ENCODE peak calls at places on chromosomes 16 and 17, in nine cellular contexts. One of them, this sample, is unnamed.

GRCh38 chr17:36142806-36143205 is 33.6 kb downstream of the TBC1D3B start:
- DNase-seq in fibroblast of the conjunctiva: no peak
- DNase-seq in NCI-H345: no peak
- DNase-seq in GM12891: no peak
- DNase-seq in HS-5: no peak
- DNase-seq in ovary: no peak
- DNase-seq in NCI-H1092 treated with DMSO at 0.1 percent for 48 hours: no peak
- DNase-seq in RWPE1: no peak
- DNase-seq in mucosa of descending colon: no peak
- DNase-seq in this sample: no peak

GRCh38 chr17:80629298-80630028 is 84.8 kb downstream of the RPTOR start:
- DNase-seq in fibroblast of the conjunctiva: no peak
- DNase-seq in HS-5: no peak
- DNase-seq in NCI-H1092 treated with DMSO at 0.1 percent for 48 hours: no peak
- DNase-seq in ovary: no peak
- DNase-seq in GM12891: no peak
- DNase-seq in RWPE1: no peak
- DNase-seq in mucosa of descending colon: no peak
- DNase-seq in NCI-H345: no peak
- DNase-seq in this sample: no peak

GRCh38 chr17:30920683-30921543 is 832 bp upstream of the ADAP2 start:
- DNase-seq in fibroblast of the conjunctiva: no peak
- DNase-seq in mucosa of descending colon: no peak
- DNase-seq in NCI-H345: no peak
- DNase-seq in NCI-H1092 treated with DMSO at 0.1 percent for 48 hours: no peak
- DNase-seq in ovary: no peak
- DNase-seq in HS-5: no peak
- DNase-seq in RWPE1: no peak
- DNase-seq in GM12891: no peak
- DNase-seq in this sample: no peak

GRCh38 chr17:20226814-20227482 is 217.8 kb downstream of the SPECC1 start:
- DNase-seq in NCI-H1092 treated with DMSO at 0.1 percent for 48 hours: peak
- DNase-seq in ovary: peak
- DNase-seq in GM12891: peak
- DNase-seq in HS-5: no peak
- DNase-seq in RWPE1: peak
- DNase-seq in NCI-H345: peak
- DNase-seq in mucosa of descending colon: peak
- DNase-seq in fibroblast of the conjunctiva: peak
- DNase-seq in this sample: peak

GRCh38 chr17:58333396-58334207 is 5.0 kb upstream of the TSPOAP1 start:
- DNase-seq in GM12891: no peak
- DNase-seq in mucosa of descending colon: peak
- DNase-seq in ovary: no peak
- DNase-seq in RWPE1: no peak
- DNase-seq in HS-5: no peak
- DNase-seq in fibroblast of the conjunctiva: no peak
- DNase-seq in NCI-H1092 treated with DMSO at 0.1 percent for 48 hours: no peak
- DNase-seq in NCI-H345: no peak
- DNase-seq in this sample: peak

GRCh38 chr16:78742501-78743283 is 643.2 kb downstream of the WWOX start:
- DNase-seq in NCI-H1092 treated with DMSO at 0.1 percent for 48 hours: no peak
- DNase-seq in fibroblast of the conjunctiva: no peak
- DNase-seq in GM12891: no peak
- DNase-seq in RWPE1: no peak
- DNase-seq in ovary: peak
- DNase-seq in HS-5: no peak
- DNase-seq in NCI-H345: no peak
- DNase-seq in mucosa of descending colon: peak
- DNase-seq in this sample: peak

GRCh38 chr16:64381979-64382378 is 739.9 kb downstream of the CDH11 start:
- DNase-seq in HS-5: no peak
- DNase-seq in NCI-H1092 treated with DMSO at 0.1 percent for 48 hours: no peak
- DNase-seq in NCI-H345: no peak
- DNase-seq in fibroblast of the conjunctiva: no peak
- DNase-seq in ovary: no peak
- DNase-seq in GM12891: no peak
- DNase-seq in mucosa of descending colon: no peak
- DNase-seq in RWPE1: no peak
- DNase-seq in this sample: no peak

GRCh38 chr17:7739746-7740145 is 22.2 kb downstream of the DNAH2 start:
- DNase-seq in fibroblast of the conjunctiva: no peak
- DNase-seq in ovary: no peak
- DNase-seq in RWPE1: no peak
- DNase-seq in GM12891: no peak
- DNase-seq in mucosa of descending colon: no peak
- DNase-seq in NCI-H345: no peak
- DNase-seq in HS-5: no peak
- DNase-seq in NCI-H1092 treated with DMSO at 0.1 percent for 48 hours: no peak
- DNase-seq in this sample: no peak

GRCh38 chr17:78500806-78501205 is 76.4 kb downstream of the DNAH17 start:
- DNase-seq in NCI-H1092 treated with DMSO at 0.1 percent for 48 hours: no peak
- DNase-seq in RWPE1: no peak
- DNase-seq in NCI-H345: no peak
- DNase-seq in fibroblast of the conjunctiva: no peak
- DNase-seq in mucosa of descending colon: no peak
- DNase-seq in ovary: no peak
- DNase-seq in HS-5: no peak
- DNase-seq in GM12891: no peak
- DNase-seq in this sample: no peak

GRCh38 chr17:2724783-2725164 is 13.2 kb upstream of the CLUH start:
- DNase-seq in RWPE1: no peak
- DNase-seq in HS-5: no peak
- DNase-seq in ovary: peak
- DNase-seq in NCI-H1092 treated with DMSO at 0.1 percent for 48 hours: no peak
- DNase-seq in GM12891: peak
- DNase-seq in mucosa of descending colon: peak
- DNase-seq in fibroblast of the conjunctiva: no peak
- DNase-seq in NCI-H345: no peak
- DNase-seq in this sample: no peak

GRCh38 chr17:82941021-82942001 is 101.5 kb upstream of the ZNF750 start:
- DNase-seq in HS-5: no peak
- DNase-seq in NCI-H345: no peak
- DNase-seq in mucosa of descending colon: peak
- DNase-seq in GM12891: no peak
- DNase-seq in ovary: peak
- DNase-seq in RWPE1: no peak
- DNase-seq in NCI-H1092 treated with DMSO at 0.1 percent for 48 hours: no peak
- DNase-seq in fibroblast of the conjunctiva: no peak
- DNase-seq in this sample: no peak

GRCh38 chr17:47993964-47994363 is 23.1 kb downstream of the CDK5RAP3 start:
- DNase-seq in ovary: no peak
- DNase-seq in GM12891: no peak
- DNase-seq in NCI-H345: no peak
- DNase-seq in NCI-H1092 treated with DMSO at 0.1 percent for 48 hours: no peak
- DNase-seq in mucosa of descending colon: no peak
- DNase-seq in RWPE1: no peak
- DNase-seq in HS-5: no peak
- DNase-seq in fibroblast of the conjunctiva: no peak
- DNase-seq in this sample: no peak

GRCh38 chr17:12178644-12179330 is 158.1 kb downstream of the MAP2K4 start:
- DNase-seq in ovary: no peak
- DNase-seq in GM12891: no peak
- DNase-seq in RWPE1: no peak
- DNase-seq in mucosa of descending colon: no peak
- DNase-seq in fibroblast of the conjunctiva: no peak
- DNase-seq in NCI-H1092 treated with DMSO at 0.1 percent for 48 hours: no peak
- DNase-seq in HS-5: no peak
- DNase-seq in NCI-H345: no peak
- DNase-seq in this sample: no peak

GRCh38 chr17:14038206-14038605 is 31.1 kb upstream of the COX10 start:
- DNase-seq in GM12891: no peak
- DNase-seq in ovary: no peak
- DNase-seq in NCI-H345: no peak
- DNase-seq in fibroblast of the conjunctiva: no peak
- DNase-seq in HS-5: no peak
- DNase-seq in mucosa of descending colon: no peak
- DNase-seq in NCI-H1092 treated with DMSO at 0.1 percent for 48 hours: no peak
- DNase-seq in RWPE1: no peak
- DNase-seq in this sample: no peak

GRCh38 chr17:21285164-21286065 is 904 bp downstream of the MAP2K3 start:
- DNase-seq in NCI-H1092 treated with DMSO at 0.1 percent for 48 hours: no peak
- DNase-seq in mucosa of descending colon: peak
- DNase-seq in RWPE1: no peak
- DNase-seq in NCI-H345: no peak
- DNase-seq in GM12891: no peak
- DNase-seq in ovary: peak
- DNase-seq in HS-5: no peak
- DNase-seq in fibroblast of the conjunctiva: no peak
- DNase-seq in this sample: no peak

GRCh38 chr17:71793550-71793949 is 327.3 kb upstream of the SOX9 start:
- DNase-seq in NCI-H1092 treated with DMSO at 0.1 percent for 48 hours: no peak
- DNase-seq in NCI-H345: no peak
- DNase-seq in fibroblast of the conjunctiva: no peak
- DNase-seq in mucosa of descending colon: no peak
- DNase-seq in ovary: no peak
- DNase-seq in HS-5: no peak
- DNase-seq in GM12891: no peak
- DNase-seq in RWPE1: no peak
- DNase-seq in this sample: no peak

GRCh38 chr17:37024181-37024637 is 75.5 kb downstream of the AATF start:
- DNase-seq in HS-5: no peak
- DNase-seq in RWPE1: no peak
- DNase-seq in NCI-H345: no peak
- DNase-seq in GM12891: no peak
- DNase-seq in NCI-H1092 treated with DMSO at 0.1 percent for 48 hours: no peak
- DNase-seq in mucosa of descending colon: no peak
- DNase-seq in fibroblast of the conjunctiva: no peak
- DNase-seq in ovary: no peak
- DNase-seq in this sample: no peak

GRCh38 chr17:79543566-79543965 is 67.3 kb downstream of the RBFOX3 start:
- DNase-seq in fibroblast of the conjunctiva: no peak
- DNase-seq in RWPE1: no peak
- DNase-seq in mucosa of descending colon: no peak
- DNase-seq in ovary: no peak
- DNase-seq in HS-5: no peak
- DNase-seq in GM12891: no peak
- DNase-seq in NCI-H1092 treated with DMSO at 0.1 percent for 48 hours: no peak
- DNase-seq in NCI-H345: no peak
- DNase-seq in this sample: no peak

GRCh38 chr17:79832211-79833109 is 6.8 kb downstream of the CBX4 start:
- DNase-seq in RWPE1: no peak
- DNase-seq in ovary: peak
- DNase-seq in NCI-H345: no peak
- DNase-seq in HS-5: no peak
- DNase-seq in fibroblast of the conjunctiva: no peak
- DNase-seq in GM12891: no peak
- DNase-seq in NCI-H1092 treated with DMSO at 0.1 percent for 48 hours: no peak
- DNase-seq in mucosa of descending colon: peak
- DNase-seq in this sample: no peak

GRCh38 chr17:66506641-66507040 is 204.2 kb downstream of the PRKCA start:
- DNase-seq in fibroblast of the conjunctiva: no peak
- DNase-seq in mucosa of descending colon: no peak
- DNase-seq in GM12891: no peak
- DNase-seq in RWPE1: no peak
- DNase-seq in ovary: no peak
- DNase-seq in NCI-H345: no peak
- DNase-seq in NCI-H1092 treated with DMSO at 0.1 percent for 48 hours: no peak
- DNase-seq in HS-5: no peak
- DNase-seq in this sample: no peak

GRCh38 chr17:54864070-54864469 is 36.6 kb upstream of the TOM1L1 start:
- DNase-seq in NCI-H345: no peak
- DNase-seq in RWPE1: no peak
- DNase-seq in GM12891: no peak
- DNase-seq in HS-5: no peak
- DNase-seq in NCI-H1092 treated with DMSO at 0.1 percent for 48 hours: no peak
- DNase-seq in mucosa of descending colon: no peak
- DNase-seq in ovary: no peak
- DNase-seq in fibroblast of the conjunctiva: no peak
- DNase-seq in this sample: no peak

GRCh38 chr17:29968271-29968670 is 26.8 kb downstream of the EFCAB5 start:
- DNase-seq in NCI-H345: no peak
- DNase-seq in RWPE1: no peak
- DNase-seq in fibroblast of the conjunctiva: no peak
- DNase-seq in GM12891: no peak
- DNase-seq in mucosa of descending colon: no peak
- DNase-seq in NCI-H1092 treated with DMSO at 0.1 percent for 48 hours: no peak
- DNase-seq in HS-5: no peak
- DNase-seq in ovary: no peak
- DNase-seq in this sample: no peak

GRCh38 chr17:27471321-27472269 is 15.3 kb downstream of the KSR1 start:
- DNase-seq in ovary: no peak
- DNase-seq in mucosa of descending colon: no peak
- DNase-seq in NCI-H345: no peak
- DNase-seq in GM12891: no peak
- DNase-seq in NCI-H1092 treated with DMSO at 0.1 percent for 48 hours: no peak
- DNase-seq in fibroblast of the conjunctiva: no peak
- DNase-seq in RWPE1: peak
- DNase-seq in HS-5: no peak
- DNase-seq in this sample: no peak

GRCh38 chr17:41971721-41972523 is 5.3 kb downstream of the CNP start:
- DNase-seq in NCI-H1092 treated with DMSO at 0.1 percent for 48 hours: no peak
- DNase-seq in ovary: no peak
- DNase-seq in GM12891: no peak
- DNase-seq in fibroblast of the conjunctiva: no peak
- DNase-seq in NCI-H345: no peak
- DNase-seq in RWPE1: no peak
- DNase-seq in HS-5: no peak
- DNase-seq in mucosa of descending colon: no peak
- DNase-seq in this sample: no peak

GRCh38 chr16:26464576-26465266 is 602.0 kb upstream of the C16orf82 start:
- DNase-seq in NCI-H345: no peak
- DNase-seq in ovary: no peak
- DNase-seq in mucosa of descending colon: no peak
- DNase-seq in RWPE1: no peak
- DNase-seq in HS-5: no peak
- DNase-seq in NCI-H1092 treated with DMSO at 0.1 percent for 48 hours: no peak
- DNase-seq in GM12891: no peak
- DNase-seq in fibroblast of the conjunctiva: no peak
- DNase-seq in this sample: no peak

GRCh38 chr17:59093702-59094231 is 12.9 kb downstream of the TRIM37 start:
- DNase-seq in GM12891: no peak
- DNase-seq in fibroblast of the conjunctiva: peak
- DNase-seq in RWPE1: peak
- DNase-seq in NCI-H1092 treated with DMSO at 0.1 percent for 48 hours: no peak
- DNase-seq in NCI-H345: no peak
- DNase-seq in mucosa of descending colon: peak
- DNase-seq in HS-5: peak
- DNase-seq in ovary: no peak
- DNase-seq in this sample: no peak

GRCh38 chr16:48323783-48324775 is 61.1 kb downstream of the SIAH1 start:
- DNase-seq in NCI-H345: no peak
- DNase-seq in mucosa of descending colon: no peak
- DNase-seq in NCI-H1092 treated with DMSO at 0.1 percent for 48 hours: no peak
- DNase-seq in RWPE1: no peak
- DNase-seq in ovary: no peak
- DNase-seq in fibroblast of the conjunctiva: no peak
- DNase-seq in GM12891: no peak
- DNase-seq in HS-5: no peak
- DNase-seq in this sample: no peak

GRCh38 chr16:3348547-3349167 is 7.0 kb upstream of the OR2C1 start:
- DNase-seq in NCI-H345: no peak
- DNase-seq in GM12891: no peak
- DNase-seq in fibroblast of the conjunctiva: no peak
- DNase-seq in NCI-H1092 treated with DMSO at 0.1 percent for 48 hours: no peak
- DNase-seq in ovary: no peak
- DNase-seq in RWPE1: no peak
- DNase-seq in HS-5: no peak
- DNase-seq in mucosa of descending colon: no peak
- DNase-seq in this sample: no peak

GRCh38 chr17:27456681-27457404 is 595 bp downstream of the KSR1 start:
- DNase-seq in mucosa of descending colon: peak
- DNase-seq in fibroblast of the conjunctiva: no peak
- DNase-seq in NCI-H1092 treated with DMSO at 0.1 percent for 48 hours: peak
- DNase-seq in ovary: peak
- DNase-seq in GM12891: peak
- DNase-seq in RWPE1: no peak
- DNase-seq in NCI-H345: no peak
- DNase-seq in HS-5: no peak
- DNase-seq in this sample: no peak

GRCh38 chr17:57667461-57667923 is 77.6 kb downstream of the CCDC182 start:
- DNase-seq in RWPE1: no peak
- DNase-seq in ovary: peak
- DNase-seq in NCI-H1092 treated with DMSO at 0.1 percent for 48 hours: no peak
- DNase-seq in mucosa of descending colon: no peak
- DNase-seq in HS-5: no peak
- DNase-seq in fibroblast of the conjunctiva: no peak
- DNase-seq in GM12891: no peak
- DNase-seq in NCI-H345: no peak
- DNase-seq in this sample: no peak

GRCh38 chr17:40415390-40415789 is 2.3 kb downstream of the TOP2A start:
- DNase-seq in HS-5: peak
- DNase-seq in NCI-H345: peak
- DNase-seq in ovary: no peak
- DNase-seq in mucosa of descending colon: no peak
- DNase-seq in GM12891: no peak
- DNase-seq in NCI-H1092 treated with DMSO at 0.1 percent for 48 hours: peak
- DNase-seq in RWPE1: peak
- DNase-seq in fibroblast of the conjunctiva: peak
- DNase-seq in this sample: no peak